ENCODE peak calls at places on chromosomes 5 and 9, in five cellular contexts. L is AG09309, A is cardiac muscle cell, S is pancreas, D is psoas muscle. U is an unnamed sample.

GRCh38 chr5:102815560-102816324 is 60.6 kb downstream of the PAM start:
- DNase-seq in D (no peak), A (peak), L (no peak), S (no peak), U (peak)

GRCh38 chr5:1471997-1472963 is 27.0 kb upstream of the SLC6A3 start:
- DNase-seq in S (no peak), D (peak), L (no peak), A (no peak), U (no peak)

GRCh38 chr5:51187953-51188591 is 195.2 kb upstream of the ISL1 start:
- DNase-seq in A (no peak), D (no peak), S (no peak), L (no peak), U (no peak)

GRCh38 chr9:100555471-100555870 is 22.4 kb upstream of the CAVIN4 start:
- DNase-seq in A (no peak), L (no peak), D (no peak), S (no peak), U (no peak)

GRCh38 chr5:176542596-176543427 is 5.6 kb upstream of the RNF44 start:
- DNase-seq in D (no peak), L (no peak), A (peak), S (no peak), U (no peak)

GRCh38 chr5:17910318-17910717 is 276.1 kb downstream of the TAF11L14 start:
- DNase-seq in L (no peak), D (no peak), A (no peak), S (no peak), U (no peak)

GRCh38 chr9:127501821-127502343 is 50.6 kb downstream of the LRSAM1 start:
- DNase-seq in D (peak), S (no peak), L (no peak), A (no peak), U (no peak)

GRCh38 chr9:87592554-87593394 is 95.1 kb downstream of the DAPK1 start:
- DNase-seq in A (peak), D (peak), S (peak), L (no peak), U (peak)

GRCh38 chr5:60546157-60546556 is 153.8 kb downstream of the DEPDC1B start:
- DNase-seq in A (no peak), D (no peak), S (no peak), L (no peak), U (no peak)

GRCh38 chr5:139402561-139403158 is 1.2 kb downstream of the SPATA24 start:
- DNase-seq in S (no peak), A (peak), L (no peak), D (peak), U (no peak)

GRCh38 chr9:22682536-22683392 is 236.1 kb downstream of the DMRTA1 start:
- DNase-seq in L (no peak), S (no peak), A (no peak), D (peak), U (peak)

GRCh38 chr9:122468735-122469134 is 9.0 kb downstream of the OR1J1 start:
- DNase-seq in L (peak), D (no peak), A (peak), S (no peak), U (peak)

GRCh38 chr5:37121465-37121864 is 127.7 kb downstream of the CPLANE1 start:
- DNase-seq in A (peak), D (no peak), L (no peak), S (no peak), U (no peak)

GRCh38 chr9:123267481-123268239 is 726 bp downstream of the STRBP start:
- DNase-seq in L (no peak), D (peak), S (peak), A (no peak), U (no peak)

GRCh38 chr5:459562-460412 is 16.8 kb downstream of the EXOC3 start:
- DNase-seq in S (peak), A (no peak), D (peak), L (no peak), U (no peak)

GRCh38 chr5:34525761-34526160 is 130.4 kb upstream of the RAI14 start:
- DNase-seq in A (no peak), D (no peak), L (no peak), S (no peak), U (no peak)

GRCh38 chr5:58410441-58410840 is 49.4 kb downstream of the PLK2 start:
- DNase-seq in L (peak), S (no peak), A (peak), D (no peak), U (peak)

GRCh38 chr9:21585756-21586752 is 103.9 kb upstream of the IFNE start:
- DNase-seq in A (no peak), L (no peak), D (no peak), S (no peak), U (peak)

GRCh38 chr5:66529182-66529581 is 67.0 kb upstream of the MAST4 start:
- DNase-seq in D (no peak), A (no peak), S (no peak), L (no peak), U (no peak)

GRCh38 chr5:144121577-144121976 is 48.9 kb downstream of the YIPF5 start:
- DNase-seq in A (no peak), D (no peak), S (no peak), L (no peak), U (peak)

GRCh38 chr5:98786178-98786853 is 12.9 kb downstream of the RGMB start:
- DNase-seq in L (no peak), S (no peak), D (no peak), A (peak), U (no peak)

GRCh38 chr5:141135718-141136266 is 786 bp downstream of the PCDHB5 start:
- DNase-seq in A (no peak), D (no peak), L (no peak), S (no peak), U (no peak)

DNA sequence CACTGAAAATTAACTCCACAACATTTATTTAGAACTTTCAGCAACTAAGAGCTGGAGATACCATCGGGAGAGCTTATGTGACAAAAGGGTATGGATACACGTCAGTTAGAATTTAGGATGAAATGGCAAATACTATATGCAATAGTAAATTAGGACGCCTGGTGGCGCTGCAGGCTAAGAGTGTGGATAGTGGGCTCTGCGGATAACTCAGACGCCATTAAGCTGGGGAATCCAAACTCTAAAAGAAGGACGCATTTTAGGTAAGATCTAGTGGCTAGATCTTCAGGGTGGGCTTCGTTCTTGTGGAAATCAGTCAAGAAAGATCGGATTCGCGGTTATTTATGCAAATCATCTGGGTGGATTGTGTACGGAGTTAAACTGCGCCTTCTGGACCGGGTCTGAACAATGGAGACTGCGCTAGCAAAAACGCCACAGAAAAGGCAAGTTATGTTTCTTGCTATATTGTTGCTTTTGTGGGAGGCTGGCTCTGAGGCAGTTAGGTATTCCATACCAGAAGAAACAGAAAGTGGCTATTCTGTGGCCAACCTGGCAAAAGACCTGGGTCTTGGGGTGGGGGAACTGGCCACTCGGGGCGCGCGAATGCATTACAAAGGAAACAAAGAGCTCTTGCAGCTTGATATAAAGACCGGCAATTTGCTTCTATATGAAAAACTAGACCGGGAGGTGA is at the start of gene PCDHB5:
- DNase-seq in S (peak), D (no peak), L (no peak), A (peak), U (peak)
- H3K4me3 ChIP-seq in S (peak), D (peak), L (peak), A (peak), U (peak)

GRCh38 chr5:88667187-88668141 is 215.5 kb downstream of the MEF2C start:
- DNase-seq in S (no peak), D (no peak), L (no peak), A (no peak), U (no peak)
- TF ChIP-seq CTCF in S (no peak), D (no peak), L (no peak), A (no peak), U (no peak)

GRCh38 chr5:82388186-82388585 is 110.0 kb upstream of the RPS23 start:
- DNase-seq in L (peak), S (no peak), D (no peak), A (peak), U (peak)

GRCh38 chr5:82387819-82388166 is 109.6 kb upstream of the RPS23 start:
- DNase-seq in S (no peak), L (no peak), D (no peak), A (no peak), U (no peak)

GRCh38 chr5:82387041-82387818 is 109.1 kb upstream of the RPS23 start:
- DNase-seq in D (no peak), A (peak), S (no peak), L (peak), U (no peak)

GRCh38 chr5:82390088-82390487 is 111.9 kb upstream of the RPS23 start:
- DNase-seq in S (no peak), D (no peak), A (no peak), L (no peak), U (no peak)

GRCh38 chr5:82389347-82389746 is 111.2 kb upstream of the RPS23 start:
- DNase-seq in D (no peak), S (no peak), L (no peak), A (no peak), U (no peak)
- H3K4me3 ChIP-seq in D (no peak), S (no peak), L (peak), A (no peak), U (peak)

DNA sequence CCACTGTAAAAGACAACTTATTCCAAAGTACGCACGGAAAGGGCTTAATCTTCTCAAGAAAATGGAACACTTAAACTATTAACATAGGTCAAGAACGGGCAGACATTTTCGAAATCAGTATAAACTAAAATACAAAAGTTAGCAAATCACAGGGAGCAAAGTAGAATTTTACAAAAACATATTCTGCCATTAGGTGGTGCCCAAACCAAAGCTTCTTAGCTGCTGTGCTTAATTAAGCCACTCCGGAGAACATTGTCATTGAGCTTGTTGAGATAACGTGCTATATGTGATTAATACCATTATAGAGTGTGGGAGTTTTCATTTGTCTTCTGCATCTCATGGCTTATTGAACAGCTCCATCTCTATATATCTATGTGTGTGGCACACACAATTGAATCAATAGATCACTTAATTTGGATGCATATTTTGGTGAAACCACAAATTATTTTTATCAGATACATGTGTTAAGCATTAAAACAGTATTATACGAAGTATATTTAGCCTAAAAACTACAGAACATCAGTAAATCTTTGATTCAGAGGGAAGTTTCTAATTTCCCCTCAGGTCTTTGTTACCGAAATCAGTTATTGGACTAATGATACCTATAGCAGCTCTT is 23.4 kb downstream of the UBLCP1 start:
- DNase-seq in A (peak), D (no peak), L (peak), S (no peak), U (peak)
- TF ChIP-seq CTCF in A (peak), D (peak), L (peak), S (no peak), U (peak)

GRCh38 chr5:171521219-171521633 is 101.8 kb downstream of the FGF18 start:
- DNase-seq in S (no peak), L (peak), D (peak), A (peak), U (peak)

GRCh38 chr5:171523781-171524180 is 104.3 kb downstream of the FGF18 start:
- DNase-seq in S (no peak), A (no peak), L (no peak), D (no peak), U (no peak)

GRCh38 chr5:171518916-171519315 is 99.5 kb downstream of the FGF18 start:
- DNase-seq in A (no peak), L (no peak), S (no peak), D (no peak), U (no peak)

GRCh38 chr5:171520300-171521170 is 101.1 kb downstream of the FGF18 start:
- DNase-seq in A (peak), L (no peak), S (no peak), D (peak), U (peak)

GRCh38 chr5:171521679-171522078 is 102.2 kb downstream of the FGF18 start:
- DNase-seq in S (no peak), A (no peak), D (no peak), L (no peak), U (no peak)
- H3K4me3 ChIP-seq in S (no peak), A (no peak), D (no peak), L (no peak), U (no peak)

DNA sequence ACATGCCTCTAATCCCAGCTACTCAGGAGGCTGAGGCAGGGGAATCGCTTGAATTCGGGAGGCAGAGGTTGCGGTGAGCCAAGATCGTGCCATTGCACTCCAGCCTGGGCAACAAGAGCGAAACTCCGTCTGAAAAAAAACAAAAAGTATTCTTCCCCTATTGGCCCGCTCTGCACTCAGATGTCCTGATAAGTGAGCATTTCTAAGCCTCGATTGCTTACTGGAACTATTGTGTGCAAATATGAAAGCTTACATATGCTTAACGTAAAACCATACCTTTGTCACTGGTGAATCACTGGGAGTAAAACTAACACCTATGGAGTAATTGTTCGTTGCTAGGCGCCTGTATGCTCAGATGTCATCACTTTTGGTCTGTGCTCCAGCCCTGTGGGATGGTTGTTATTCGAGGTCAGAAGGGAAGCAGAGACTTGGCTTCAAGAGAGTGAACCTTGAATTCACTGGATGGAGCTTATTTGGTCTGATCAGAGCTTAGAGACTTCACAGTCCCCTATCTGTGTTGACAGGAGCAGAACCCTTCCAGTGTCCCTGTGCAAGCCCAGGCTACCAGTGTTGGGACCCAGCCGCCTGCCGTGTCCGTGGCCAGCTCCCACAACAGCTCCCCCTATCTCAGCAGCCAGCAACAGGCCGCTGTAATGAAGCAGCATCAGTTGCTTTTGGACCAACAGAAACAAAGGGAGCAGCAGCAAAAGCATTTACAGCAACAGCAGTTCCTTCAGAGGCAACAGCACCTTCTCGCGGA is 25.3 kb upstream of the LTC4S start:
- DNase-seq in D (no peak), A (peak), S (no peak), L (no peak), U (no peak)
- TF ChIP-seq CTCF in D (no peak), A (peak), S (no peak), L (peak), U (no peak)